ENCODE peak calls at places on chromosomes 2 and 18, in six cellular contexts. One of them, this sample, is unnamed.

GRCh38 chr18:55455938-55456337 is 132.1 kb downstream of the TCF4 start:
- DNase-seq in activated naive CD4-positive, alpha-beta T cell: no peak
- DNase-seq in stimulated activated CD4-positive, alpha-beta T cell treated with anti-CD3 and anti-CD28 coated beads, Interleukin-1b, Interleukin-23, amount 100 ng/mL, for 1 hour: no peak
- DNase-seq in RWPE1: no peak
- DNase-seq in HS-27A: no peak
- DNase-seq in glutamatergic neuron: no peak
- DNase-seq in this sample: no peak

GRCh38 chr2:42793314-42794270 is 1.2 kb upstream of the HAAO start:
- DNase-seq in activated naive CD4-positive, alpha-beta T cell: no peak
- DNase-seq in stimulated activated CD4-positive, alpha-beta T cell treated with anti-CD3 and anti-CD28 coated beads, Interleukin-1b, Interleukin-23, amount 100 ng/mL, for 1 hour: no peak
- DNase-seq in RWPE1: no peak
- DNase-seq in HS-27A: no peak
- DNase-seq in glutamatergic neuron: no peak
- DNase-seq in this sample: no peak

GRCh38 chr2:112733877-112734276 is 13.1 kb downstream of the NT5DC4 start:
- DNase-seq in activated naive CD4-positive, alpha-beta T cell: no peak
- DNase-seq in stimulated activated CD4-positive, alpha-beta T cell treated with anti-CD3 and anti-CD28 coated beads, Interleukin-1b, Interleukin-23, amount 100 ng/mL, for 1 hour: no peak
- DNase-seq in RWPE1: no peak
- DNase-seq in HS-27A: no peak
- DNase-seq in glutamatergic neuron: no peak
- DNase-seq in this sample: no peak

GRCh38 chr2:102025016-102025491 is 33.3 kb downstream of the IL1R2 start:
- DNase-seq in activated naive CD4-positive, alpha-beta T cell: no peak
- DNase-seq in stimulated activated CD4-positive, alpha-beta T cell treated with anti-CD3 and anti-CD28 coated beads, Interleukin-1b, Interleukin-23, amount 100 ng/mL, for 1 hour: no peak
- DNase-seq in RWPE1: no peak
- DNase-seq in HS-27A: no peak
- DNase-seq in glutamatergic neuron: no peak
- DNase-seq in this sample: no peak

GRCh38 chr2:25161055-25161781 is 7.2 kb downstream of the POMC start:
- DNase-seq in activated naive CD4-positive, alpha-beta T cell: peak
- DNase-seq in stimulated activated CD4-positive, alpha-beta T cell treated with anti-CD3 and anti-CD28 coated beads, Interleukin-1b, Interleukin-23, amount 100 ng/mL, for 1 hour: peak
- DNase-seq in RWPE1: no peak
- DNase-seq in HS-27A: no peak
- DNase-seq in glutamatergic neuron: no peak
- DNase-seq in this sample: no peak

GRCh38 chr2:8605350-8606065 is 76.3 kb upstream of the ID2 start:
- DNase-seq in activated naive CD4-positive, alpha-beta T cell: no peak
- DNase-seq in stimulated activated CD4-positive, alpha-beta T cell treated with anti-CD3 and anti-CD28 coated beads, Interleukin-1b, Interleukin-23, amount 100 ng/mL, for 1 hour: no peak
- DNase-seq in RWPE1: peak
- DNase-seq in HS-27A: no peak
- DNase-seq in glutamatergic neuron: no peak
- DNase-seq in this sample: no peak

GRCh38 chr18:45839415-45840395 is 14.2 kb downstream of the SIGLEC15 start:
- DNase-seq in activated naive CD4-positive, alpha-beta T cell: no peak
- DNase-seq in stimulated activated CD4-positive, alpha-beta T cell treated with anti-CD3 and anti-CD28 coated beads, Interleukin-1b, Interleukin-23, amount 100 ng/mL, for 1 hour: no peak
- DNase-seq in RWPE1: no peak
- DNase-seq in HS-27A: peak
- DNase-seq in glutamatergic neuron: no peak
- DNase-seq in this sample: no peak

GRCh38 chr18:12315911-12316310 is 7.9 kb downstream of the TUBB6 start:
- DNase-seq in activated naive CD4-positive, alpha-beta T cell: no peak
- DNase-seq in stimulated activated CD4-positive, alpha-beta T cell treated with anti-CD3 and anti-CD28 coated beads, Interleukin-1b, Interleukin-23, amount 100 ng/mL, for 1 hour: no peak
- DNase-seq in RWPE1: no peak
- DNase-seq in HS-27A: no peak
- DNase-seq in glutamatergic neuron: no peak
- DNase-seq in this sample: no peak

GRCh38 chr2:8539743-8540551 is 141.9 kb upstream of the ID2 start:
- DNase-seq in activated naive CD4-positive, alpha-beta T cell: no peak
- DNase-seq in stimulated activated CD4-positive, alpha-beta T cell treated with anti-CD3 and anti-CD28 coated beads, Interleukin-1b, Interleukin-23, amount 100 ng/mL, for 1 hour: no peak
- DNase-seq in RWPE1: peak
- DNase-seq in HS-27A: no peak
- DNase-seq in glutamatergic neuron: no peak
- DNase-seq in this sample: no peak

GRCh38 chr2:100822587-100823248 is 2.8 kb downstream of the NPAS2 start:
- DNase-seq in activated naive CD4-positive, alpha-beta T cell: no peak
- DNase-seq in stimulated activated CD4-positive, alpha-beta T cell treated with anti-CD3 and anti-CD28 coated beads, Interleukin-1b, Interleukin-23, amount 100 ng/mL, for 1 hour: no peak
- DNase-seq in RWPE1: peak
- DNase-seq in HS-27A: no peak
- DNase-seq in glutamatergic neuron: no peak
- DNase-seq in this sample: peak

GRCh38 chr18:78974115-78974740 is 5.4 kb upstream of the SALL3 start:
- DNase-seq in activated naive CD4-positive, alpha-beta T cell: no peak
- DNase-seq in stimulated activated CD4-positive, alpha-beta T cell treated with anti-CD3 and anti-CD28 coated beads, Interleukin-1b, Interleukin-23, amount 100 ng/mL, for 1 hour: no peak
- DNase-seq in RWPE1: no peak
- DNase-seq in HS-27A: no peak
- DNase-seq in glutamatergic neuron: no peak
- DNase-seq in this sample: no peak

GRCh38 chr18:27600245-27600644 is 415.1 kb upstream of the CHST9 start:
- DNase-seq in activated naive CD4-positive, alpha-beta T cell: no peak
- DNase-seq in stimulated activated CD4-positive, alpha-beta T cell treated with anti-CD3 and anti-CD28 coated beads, Interleukin-1b, Interleukin-23, amount 100 ng/mL, for 1 hour: no peak
- DNase-seq in RWPE1: no peak
- DNase-seq in HS-27A: no peak
- DNase-seq in glutamatergic neuron: no peak
- DNase-seq in this sample: no peak

GRCh38 chr2:127105656-127106456 is 1.1 kb downstream of the BIN1 start:
- DNase-seq in activated naive CD4-positive, alpha-beta T cell: no peak
- DNase-seq in stimulated activated CD4-positive, alpha-beta T cell treated with anti-CD3 and anti-CD28 coated beads, Interleukin-1b, Interleukin-23, amount 100 ng/mL, for 1 hour: no peak
- DNase-seq in RWPE1: peak
- DNase-seq in HS-27A: peak
- DNase-seq in glutamatergic neuron: peak
- DNase-seq in this sample: no peak

GRCh38 chr18:51028201-51028805 is 1.7 kb upstream of the SMAD4 start:
- DNase-seq in activated naive CD4-positive, alpha-beta T cell: no peak
- DNase-seq in stimulated activated CD4-positive, alpha-beta T cell treated with anti-CD3 and anti-CD28 coated beads, Interleukin-1b, Interleukin-23, amount 100 ng/mL, for 1 hour: no peak
- DNase-seq in RWPE1: no peak
- DNase-seq in HS-27A: no peak
- DNase-seq in glutamatergic neuron: no peak
- DNase-seq in this sample: no peak

GRCh38 chr2:97849881-97850540 is 136.6 kb downstream of the ZAP70 start:
- DNase-seq in activated naive CD4-positive, alpha-beta T cell: no peak
- DNase-seq in stimulated activated CD4-positive, alpha-beta T cell treated with anti-CD3 and anti-CD28 coated beads, Interleukin-1b, Interleukin-23, amount 100 ng/mL, for 1 hour: no peak
- DNase-seq in RWPE1: peak
- DNase-seq in HS-27A: no peak
- DNase-seq in glutamatergic neuron: no peak
- DNase-seq in this sample: no peak

GRCh38 chr2:145126146-145126545 is 606.2 kb upstream of the ZEB2 start:
- DNase-seq in activated naive CD4-positive, alpha-beta T cell: no peak
- DNase-seq in stimulated activated CD4-positive, alpha-beta T cell treated with anti-CD3 and anti-CD28 coated beads, Interleukin-1b, Interleukin-23, amount 100 ng/mL, for 1 hour: no peak
- DNase-seq in RWPE1: no peak
- DNase-seq in HS-27A: no peak
- DNase-seq in glutamatergic neuron: no peak
- DNase-seq in this sample: no peak

GRCh38 chr2:120669121-120669952 is 66.3 kb upstream of the GLI2 start:
- DNase-seq in activated naive CD4-positive, alpha-beta T cell: no peak
- DNase-seq in stimulated activated CD4-positive, alpha-beta T cell treated with anti-CD3 and anti-CD28 coated beads, Interleukin-1b, Interleukin-23, amount 100 ng/mL, for 1 hour: no peak
- DNase-seq in RWPE1: no peak
- DNase-seq in HS-27A: no peak
- DNase-seq in glutamatergic neuron: peak
- DNase-seq in this sample: no peak

GRCh38 chr2:25314514-25315315 is 27.0 kb downstream of the DNMT3A start:
- DNase-seq in activated naive CD4-positive, alpha-beta T cell: peak
- DNase-seq in stimulated activated CD4-positive, alpha-beta T cell treated with anti-CD3 and anti-CD28 coated beads, Interleukin-1b, Interleukin-23, amount 100 ng/mL, for 1 hour: peak
- DNase-seq in RWPE1: no peak
- DNase-seq in HS-27A: no peak
- DNase-seq in glutamatergic neuron: peak
- DNase-seq in this sample: no peak

GRCh38 chr2:173202570-173202969 is 126.9 kb downstream of the MAP3K20 start:
- DNase-seq in activated naive CD4-positive, alpha-beta T cell: no peak
- DNase-seq in stimulated activated CD4-positive, alpha-beta T cell treated with anti-CD3 and anti-CD28 coated beads, Interleukin-1b, Interleukin-23, amount 100 ng/mL, for 1 hour: no peak
- DNase-seq in RWPE1: no peak
- DNase-seq in HS-27A: no peak
- DNase-seq in glutamatergic neuron: no peak
- DNase-seq in this sample: no peak

GRCh38 chr18:41378628-41379027 is 576.4 kb upstream of the PIK3C3 start:
- DNase-seq in activated naive CD4-positive, alpha-beta T cell: no peak
- DNase-seq in stimulated activated CD4-positive, alpha-beta T cell treated with anti-CD3 and anti-CD28 coated beads, Interleukin-1b, Interleukin-23, amount 100 ng/mL, for 1 hour: no peak
- DNase-seq in RWPE1: peak
- DNase-seq in HS-27A: no peak
- DNase-seq in glutamatergic neuron: no peak
- DNase-seq in this sample: peak

GRCh38 chr2:30159766-30160165 is 13.0 kb downstream of the YPEL5 start:
- DNase-seq in activated naive CD4-positive, alpha-beta T cell: no peak
- DNase-seq in stimulated activated CD4-positive, alpha-beta T cell treated with anti-CD3 and anti-CD28 coated beads, Interleukin-1b, Interleukin-23, amount 100 ng/mL, for 1 hour: no peak
- DNase-seq in RWPE1: no peak
- DNase-seq in HS-27A: no peak
- DNase-seq in glutamatergic neuron: no peak
- DNase-seq in this sample: no peak

GRCh38 chr2:207974214-207974600 is 51.1 kb downstream of the PLEKHM3 start:
- DNase-seq in activated naive CD4-positive, alpha-beta T cell: no peak
- DNase-seq in stimulated activated CD4-positive, alpha-beta T cell treated with anti-CD3 and anti-CD28 coated beads, Interleukin-1b, Interleukin-23, amount 100 ng/mL, for 1 hour: no peak
- DNase-seq in RWPE1: peak
- DNase-seq in HS-27A: no peak
- DNase-seq in glutamatergic neuron: no peak
- DNase-seq in this sample: no peak

GRCh38 chr2:35820404-35820803 is 535.2 kb upstream of the CRIM1 start:
- DNase-seq in activated naive CD4-positive, alpha-beta T cell: no peak
- DNase-seq in stimulated activated CD4-positive, alpha-beta T cell treated with anti-CD3 and anti-CD28 coated beads, Interleukin-1b, Interleukin-23, amount 100 ng/mL, for 1 hour: no peak
- DNase-seq in RWPE1: no peak
- DNase-seq in HS-27A: no peak
- DNase-seq in glutamatergic neuron: no peak
- DNase-seq in this sample: no peak

GRCh38 chr2:41907141-41907540 is 140.7 kb upstream of the PKDCC start:
- DNase-seq in activated naive CD4-positive, alpha-beta T cell: no peak
- DNase-seq in stimulated activated CD4-positive, alpha-beta T cell treated with anti-CD3 and anti-CD28 coated beads, Interleukin-1b, Interleukin-23, amount 100 ng/mL, for 1 hour: no peak
- DNase-seq in RWPE1: no peak
- DNase-seq in HS-27A: no peak
- DNase-seq in glutamatergic neuron: no peak
- DNase-seq in this sample: no peak

GRCh38 chr2:182885771-182886170 is 19.3 kb upstream of the FRZB start:
- DNase-seq in activated naive CD4-positive, alpha-beta T cell: no peak
- DNase-seq in stimulated activated CD4-positive, alpha-beta T cell treated with anti-CD3 and anti-CD28 coated beads, Interleukin-1b, Interleukin-23, amount 100 ng/mL, for 1 hour: no peak
- DNase-seq in RWPE1: no peak
- DNase-seq in HS-27A: no peak
- DNase-seq in glutamatergic neuron: no peak
- DNase-seq in this sample: no peak

GRCh38 chr2:20525041-20526035 is 78.5 kb downstream of the RHOB start:
- DNase-seq in activated naive CD4-positive, alpha-beta T cell: no peak
- DNase-seq in stimulated activated CD4-positive, alpha-beta T cell treated with anti-CD3 and anti-CD28 coated beads, Interleukin-1b, Interleukin-23, amount 100 ng/mL, for 1 hour: no peak
- DNase-seq in RWPE1: peak
- DNase-seq in HS-27A: no peak
- DNase-seq in glutamatergic neuron: no peak
- DNase-seq in this sample: peak

GRCh38 chr18:6719098-6719913 is 10.2 kb upstream of the ARHGAP28 start:
- DNase-seq in activated naive CD4-positive, alpha-beta T cell: no peak
- DNase-seq in stimulated activated CD4-positive, alpha-beta T cell treated with anti-CD3 and anti-CD28 coated beads, Interleukin-1b, Interleukin-23, amount 100 ng/mL, for 1 hour: no peak
- DNase-seq in RWPE1: no peak
- DNase-seq in HS-27A: no peak
- DNase-seq in glutamatergic neuron: no peak
- DNase-seq in this sample: no peak

This sample was measured in HS-5.